ENCODE peak calls at places on chromosomes 3 and 15, in eight cellular contexts. One of them, this sample, is unnamed.

GRCh38 chr3:55870576-55870975 is 383.5 kb upstream of the WNT5A start:
- DNase-seq in heart left ventricle: no peak
- DNase-seq in lower lobe of right lung: no peak
- DNase-seq in choroid plexus epithelial cell: no peak
- DNase-seq in astrocyte of the spinal cord: no peak
- DNase-seq in cardiac fibroblast: no peak
- DNase-seq in tibial artery: no peak
- DNase-seq in endothelial cell of umbilical vein: no peak
- DNase-seq in this sample: no peak

GRCh38 chr3:197368330-197368729 is 69.9 kb upstream of the DLG1 start:
- DNase-seq in heart left ventricle: no peak
- DNase-seq in lower lobe of right lung: no peak
- DNase-seq in choroid plexus epithelial cell: no peak
- DNase-seq in astrocyte of the spinal cord: no peak
- DNase-seq in cardiac fibroblast: no peak
- DNase-seq in tibial artery: peak
- DNase-seq in endothelial cell of umbilical vein: no peak
- DNase-seq in this sample: no peak

GRCh38 chr15:63465104-63465503 is 39.3 kb upstream of the USP3 start:
- DNase-seq in heart left ventricle: no peak
- DNase-seq in lower lobe of right lung: no peak
- DNase-seq in choroid plexus epithelial cell: peak
- DNase-seq in astrocyte of the spinal cord: peak
- DNase-seq in cardiac fibroblast: peak
- DNase-seq in tibial artery: no peak
- DNase-seq in endothelial cell of umbilical vein: no peak
- DNase-seq in this sample: peak

GRCh38 chr3:36679384-36680200 is 84.8 kb downstream of the DCLK3 start:
- DNase-seq in heart left ventricle: no peak
- DNase-seq in lower lobe of right lung: no peak
- DNase-seq in choroid plexus epithelial cell: peak
- DNase-seq in astrocyte of the spinal cord: peak
- DNase-seq in cardiac fibroblast: peak
- DNase-seq in tibial artery: no peak
- DNase-seq in endothelial cell of umbilical vein: no peak
- DNase-seq in this sample: peak

GRCh38 chr3:98333989-98334606 is 19.6 kb upstream of the OR5K4 start:
- DNase-seq in heart left ventricle: no peak
- DNase-seq in lower lobe of right lung: no peak
- DNase-seq in choroid plexus epithelial cell: peak
- DNase-seq in astrocyte of the spinal cord: no peak
- DNase-seq in cardiac fibroblast: no peak
- DNase-seq in tibial artery: no peak
- DNase-seq in endothelial cell of umbilical vein: peak
- DNase-seq in this sample: peak

GRCh38 chr15:76236350-76236749 is 74.9 kb downstream of the ETFA start:
- DNase-seq in heart left ventricle: no peak
- DNase-seq in lower lobe of right lung: no peak
- DNase-seq in choroid plexus epithelial cell: no peak
- DNase-seq in astrocyte of the spinal cord: no peak
- DNase-seq in cardiac fibroblast: no peak
- DNase-seq in tibial artery: no peak
- DNase-seq in endothelial cell of umbilical vein: no peak
- DNase-seq in this sample: no peak

GRCh38 chr3:184663756-184664155 is 48.1 kb downstream of the MAGEF1 start:
- DNase-seq in heart left ventricle: no peak
- DNase-seq in lower lobe of right lung: no peak
- DNase-seq in choroid plexus epithelial cell: no peak
- DNase-seq in astrocyte of the spinal cord: no peak
- DNase-seq in cardiac fibroblast: no peak
- DNase-seq in tibial artery: no peak
- DNase-seq in endothelial cell of umbilical vein: no peak
- DNase-seq in this sample: no peak

GRCh38 chr3:126329927-126330725 is 27.1 kb downstream of the KLF15 start:
- DNase-seq in heart left ventricle: no peak
- DNase-seq in lower lobe of right lung: peak
- DNase-seq in choroid plexus epithelial cell: no peak
- DNase-seq in astrocyte of the spinal cord: no peak
- DNase-seq in cardiac fibroblast: no peak
- DNase-seq in tibial artery: peak
- DNase-seq in endothelial cell of umbilical vein: no peak
- DNase-seq in this sample: no peak

GRCh38 chr15:77810180-77810579 is 177.5 kb upstream of the LINGO1 start:
- DNase-seq in heart left ventricle: no peak
- DNase-seq in lower lobe of right lung: no peak
- DNase-seq in choroid plexus epithelial cell: no peak
- DNase-seq in astrocyte of the spinal cord: no peak
- DNase-seq in cardiac fibroblast: peak
- DNase-seq in tibial artery: no peak
- DNase-seq in endothelial cell of umbilical vein: no peak
- DNase-seq in this sample: no peak

GRCh38 chr15:33882921-33883320 is 85.4 kb upstream of the CHRM5 start:
- DNase-seq in heart left ventricle: no peak
- DNase-seq in lower lobe of right lung: no peak
- DNase-seq in choroid plexus epithelial cell: no peak
- DNase-seq in astrocyte of the spinal cord: no peak
- DNase-seq in cardiac fibroblast: no peak
- DNase-seq in tibial artery: no peak
- DNase-seq in endothelial cell of umbilical vein: no peak
- DNase-seq in this sample: no peak

GRCh38 chr3:151067158-151067557 is 18.3 kb upstream of the MED12L start:
- DNase-seq in heart left ventricle: no peak
- DNase-seq in lower lobe of right lung: no peak
- DNase-seq in choroid plexus epithelial cell: no peak
- DNase-seq in astrocyte of the spinal cord: no peak
- DNase-seq in cardiac fibroblast: no peak
- DNase-seq in tibial artery: no peak
- DNase-seq in endothelial cell of umbilical vein: no peak
- DNase-seq in this sample: no peak

GRCh38 chr3:191136347-191136746 is 62.7 kb upstream of the OSTN start:
- DNase-seq in heart left ventricle: no peak
- DNase-seq in lower lobe of right lung: no peak
- DNase-seq in choroid plexus epithelial cell: peak
- DNase-seq in astrocyte of the spinal cord: peak
- DNase-seq in cardiac fibroblast: peak
- DNase-seq in tibial artery: no peak
- DNase-seq in endothelial cell of umbilical vein: peak
- DNase-seq in this sample: peak

GRCh38 chr3:152835311-152836102 is 576 bp downstream of the P2RY1 start:
- DNase-seq in heart left ventricle: peak
- DNase-seq in lower lobe of right lung: peak
- DNase-seq in choroid plexus epithelial cell: peak
- DNase-seq in astrocyte of the spinal cord: peak
- DNase-seq in cardiac fibroblast: peak
- DNase-seq in tibial artery: peak
- DNase-seq in endothelial cell of umbilical vein: peak
- DNase-seq in this sample: peak

DNA sequence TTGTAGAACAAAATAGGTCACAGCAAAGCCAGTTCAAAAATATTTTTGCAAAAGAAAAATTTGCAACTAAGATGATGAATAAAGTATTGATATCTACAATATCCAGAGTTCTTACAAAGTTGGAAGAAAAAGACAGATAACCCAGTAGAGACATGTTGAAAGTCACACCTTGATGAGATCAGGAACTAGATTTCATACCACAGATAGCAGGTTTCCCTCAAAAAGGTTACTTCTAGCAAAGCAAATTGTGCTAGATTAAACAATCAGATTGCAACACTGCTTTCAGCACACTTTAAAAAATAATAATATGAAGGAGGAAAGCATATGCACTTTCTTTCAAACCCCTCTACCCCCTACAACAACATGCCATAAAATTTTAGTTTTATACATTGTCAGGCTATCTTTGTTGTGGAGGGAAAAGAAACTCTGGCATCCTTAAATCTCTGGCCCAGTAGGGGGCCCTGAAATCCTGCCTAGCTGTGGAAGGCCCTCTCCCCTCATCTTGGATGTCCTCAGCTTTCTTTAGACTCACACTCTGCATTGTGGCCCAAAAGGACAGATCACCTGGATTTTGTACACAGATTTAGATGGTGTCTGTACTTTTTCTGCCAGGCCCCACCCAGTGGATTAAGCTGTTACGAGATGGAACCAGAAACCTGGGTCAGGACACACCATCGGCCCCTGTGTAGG is 50.9 kb downstream of the CCR3 start:
- DNase-seq in heart left ventricle: no peak
- DNase-seq in lower lobe of right lung: no peak
- DNase-seq in choroid plexus epithelial cell: no peak
- DNase-seq in astrocyte of the spinal cord: no peak
- DNase-seq in cardiac fibroblast: no peak
- DNase-seq in tibial artery: no peak
- DNase-seq in endothelial cell of umbilical vein: no peak
- DNase-seq in this sample: no peak
- TF ChIP-seq CTCF in heart left ventricle: no peak
- TF ChIP-seq CTCF in lower lobe of right lung: no peak
- TF ChIP-seq CTCF in choroid plexus epithelial cell: no peak
- TF ChIP-seq CTCF in astrocyte of the spinal cord: no peak
- TF ChIP-seq CTCF in cardiac fibroblast: no peak
- TF ChIP-seq CTCF in tibial artery: no peak
- TF ChIP-seq CTCF in endothelial cell of umbilical vein: no peak
- TF ChIP-seq CTCF in this sample: no peak

GRCh38 chr3:111750278-111750884 is 108.7 kb upstream of the PHLDB2 start:
- DNase-seq in heart left ventricle: no peak
- DNase-seq in lower lobe of right lung: no peak
- DNase-seq in choroid plexus epithelial cell: peak
- DNase-seq in astrocyte of the spinal cord: no peak
- DNase-seq in cardiac fibroblast: no peak
- DNase-seq in tibial artery: no peak
- DNase-seq in endothelial cell of umbilical vein: no peak
- DNase-seq in this sample: peak

GRCh38 chr3:111748132-111748531 is 110.9 kb upstream of the PHLDB2 start:
- DNase-seq in heart left ventricle: no peak
- DNase-seq in lower lobe of right lung: no peak
- DNase-seq in choroid plexus epithelial cell: no peak
- DNase-seq in astrocyte of the spinal cord: no peak
- DNase-seq in cardiac fibroblast: no peak
- DNase-seq in tibial artery: no peak
- DNase-seq in endothelial cell of umbilical vein: peak
- DNase-seq in this sample: no peak

GRCh38 chr3:111749171-111750170 is 109.6 kb upstream of the PHLDB2 start:
- DNase-seq in heart left ventricle: no peak
- DNase-seq in lower lobe of right lung: no peak
- DNase-seq in choroid plexus epithelial cell: no peak
- DNase-seq in astrocyte of the spinal cord: no peak
- DNase-seq in cardiac fibroblast: no peak
- DNase-seq in tibial artery: no peak
- DNase-seq in endothelial cell of umbilical vein: no peak
- DNase-seq in this sample: no peak

GRCh38 chr3:111747490-111747889 is 111.6 kb upstream of the PHLDB2 start:
- DNase-seq in heart left ventricle: no peak
- DNase-seq in lower lobe of right lung: no peak
- DNase-seq in choroid plexus epithelial cell: peak
- DNase-seq in astrocyte of the spinal cord: peak
- DNase-seq in cardiac fibroblast: peak
- DNase-seq in tibial artery: no peak
- DNase-seq in endothelial cell of umbilical vein: peak
- DNase-seq in this sample: peak

DNA sequence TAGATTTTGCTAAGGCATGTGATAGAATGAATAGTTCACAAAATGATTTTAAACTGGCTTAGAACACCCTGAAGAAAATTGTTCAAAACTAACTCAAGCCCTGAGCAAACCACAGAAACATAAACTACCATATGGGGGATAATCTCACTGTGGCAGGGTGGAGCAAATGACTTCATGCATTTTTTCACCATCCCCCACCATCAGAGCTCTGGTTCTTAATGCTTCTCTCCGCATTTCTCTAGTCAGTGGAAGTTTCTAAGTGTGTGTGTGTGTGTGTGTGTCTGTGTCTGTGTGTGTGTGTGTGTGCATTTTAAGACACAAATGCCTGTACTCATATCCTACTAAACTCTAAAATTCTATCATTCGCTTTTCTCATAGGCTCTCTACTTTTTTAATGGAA is 107.1 kb upstream of the PHLDB2 start:
- DNase-seq in heart left ventricle: no peak
- DNase-seq in lower lobe of right lung: no peak
- DNase-seq in choroid plexus epithelial cell: peak
- DNase-seq in astrocyte of the spinal cord: peak
- DNase-seq in cardiac fibroblast: peak
- DNase-seq in tibial artery: no peak
- DNase-seq in endothelial cell of umbilical vein: no peak
- DNase-seq in this sample: no peak
- H3K4me3 ChIP-seq in heart left ventricle: no peak
- H3K4me3 ChIP-seq in lower lobe of right lung: no peak
- H3K4me3 ChIP-seq in choroid plexus epithelial cell: no peak
- H3K4me3 ChIP-seq in astrocyte of the spinal cord: no peak
- H3K4me3 ChIP-seq in cardiac fibroblast: no peak
- H3K4me3 ChIP-seq in tibial artery: no peak
- H3K4me3 ChIP-seq in endothelial cell of umbilical vein: no peak
- H3K4me3 ChIP-seq in this sample: no peak

DNA sequence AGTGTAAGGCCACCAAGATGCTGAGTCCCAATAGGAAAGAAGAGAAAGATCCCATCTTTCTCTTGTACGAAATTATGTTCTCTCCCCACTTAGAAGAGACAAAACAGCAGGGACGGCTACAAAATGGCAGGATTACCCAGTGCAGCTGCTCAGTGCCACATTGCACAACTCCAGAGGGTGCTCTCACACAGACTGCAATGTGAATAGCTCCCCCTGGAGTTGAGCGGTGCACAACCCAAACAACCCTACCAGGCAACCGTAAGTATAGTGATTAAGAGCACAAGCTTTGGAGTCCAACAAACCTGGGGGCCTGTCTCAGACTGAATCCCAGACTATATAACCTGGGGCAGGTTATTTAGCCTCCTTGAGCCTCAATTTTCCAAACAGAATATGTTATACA is 3.1 kb upstream of the BHLHE40 start:
- DNase-seq in heart left ventricle: peak
- DNase-seq in lower lobe of right lung: peak
- DNase-seq in choroid plexus epithelial cell: peak
- DNase-seq in astrocyte of the spinal cord: peak
- DNase-seq in cardiac fibroblast: peak
- DNase-seq in tibial artery: peak
- DNase-seq in endothelial cell of umbilical vein: peak
- DNase-seq in this sample: peak
- TF ChIP-seq CTCF in heart left ventricle: peak
- TF ChIP-seq CTCF in lower lobe of right lung: peak
- TF ChIP-seq CTCF in choroid plexus epithelial cell: peak
- TF ChIP-seq CTCF in astrocyte of the spinal cord: peak
- TF ChIP-seq CTCF in cardiac fibroblast: peak
- TF ChIP-seq CTCF in tibial artery: no peak
- TF ChIP-seq CTCF in endothelial cell of umbilical vein: peak
- TF ChIP-seq CTCF in this sample: peak

DNA sequence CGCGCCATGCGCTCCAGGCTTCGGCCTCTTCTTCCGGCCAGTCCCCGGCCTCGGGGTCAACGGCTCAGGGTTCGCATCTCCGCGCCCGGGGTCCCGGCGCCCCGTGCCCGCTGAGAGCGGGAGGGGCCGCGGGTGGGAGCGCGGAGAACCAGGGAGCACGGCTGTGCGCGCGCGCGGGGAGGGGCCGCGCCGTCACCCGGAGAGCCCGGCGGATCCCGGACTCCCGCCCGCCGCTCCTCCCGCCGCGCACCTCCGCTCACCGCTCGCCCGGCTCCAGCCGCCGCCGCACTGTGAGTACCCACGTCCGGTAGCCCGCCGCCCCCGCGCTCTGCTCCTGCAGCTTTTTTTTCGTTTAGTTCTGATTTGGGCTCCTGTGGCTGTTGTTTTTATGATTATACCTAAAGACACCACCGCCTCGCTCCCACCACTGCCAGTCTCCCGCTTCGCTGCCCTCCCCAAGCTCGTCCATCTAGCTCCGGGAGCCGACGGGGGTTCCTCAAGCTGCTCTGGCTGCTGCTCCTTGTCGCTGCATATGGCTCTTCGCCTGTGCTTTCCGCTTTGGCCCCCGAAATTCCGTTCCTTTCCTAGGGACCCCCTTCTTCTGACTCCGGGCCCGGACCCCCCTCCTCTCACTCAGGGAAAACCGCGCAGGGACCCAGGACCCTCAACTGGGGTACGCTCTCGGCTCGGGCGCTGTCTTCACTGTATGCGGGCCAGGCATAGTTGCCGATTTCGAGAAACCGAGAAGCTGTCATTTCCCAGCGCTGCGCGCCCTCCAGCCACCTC is 1.7 kb upstream of the SKOR1 start:
- DNase-seq in heart left ventricle: no peak
- DNase-seq in lower lobe of right lung: no peak
- DNase-seq in choroid plexus epithelial cell: no peak
- DNase-seq in astrocyte of the spinal cord: no peak
- DNase-seq in cardiac fibroblast: no peak
- DNase-seq in tibial artery: no peak
- DNase-seq in endothelial cell of umbilical vein: no peak
- DNase-seq in this sample: no peak
- H3K4me3 ChIP-seq in heart left ventricle: peak
- H3K4me3 ChIP-seq in lower lobe of right lung: peak
- H3K4me3 ChIP-seq in choroid plexus epithelial cell: no peak
- H3K4me3 ChIP-seq in astrocyte of the spinal cord: no peak
- H3K4me3 ChIP-seq in cardiac fibroblast: no peak
- H3K4me3 ChIP-seq in tibial artery: no peak
- H3K4me3 ChIP-seq in endothelial cell of umbilical vein: no peak
- H3K4me3 ChIP-seq in this sample: no peak

This sample was measured in epithelial cell of esophagus.